ENCODE peak calls at places on chromosomes 12 and 14, in seven cellular contexts. One of them, this sample, is unnamed.

GRCh38 chr14:89296281-89296745 is 120.7 kb downstream of the FOXN3 start:
- DNase-seq in mesendoderm: peak
- DNase-seq in neuronal stem cell: no peak
- DNase-seq in H9: peak
- DNase-seq in OCI-LY7: no peak
- DNase-seq in astrocyte: no peak
- DNase-seq in neural progenitor cell: no peak
- DNase-seq in this sample: no peak

GRCh38 chr12:89951050-89951693 is 242.5 kb upstream of the ATP2B1 start:
- DNase-seq in mesendoderm: peak
- DNase-seq in neuronal stem cell: no peak
- DNase-seq in H9: no peak
- DNase-seq in OCI-LY7: no peak
- DNase-seq in astrocyte: peak
- DNase-seq in neural progenitor cell: no peak
- DNase-seq in this sample: no peak

GRCh38 chr12:22121224-22121623 is 75.2 kb downstream of the CMAS start:
- DNase-seq in mesendoderm: peak
- DNase-seq in neuronal stem cell: no peak
- DNase-seq in H9: peak
- DNase-seq in OCI-LY7: peak
- DNase-seq in astrocyte: no peak
- DNase-seq in neural progenitor cell: peak
- DNase-seq in this sample: peak

GRCh38 chr14:57136669-57137068 is 132.0 kb downstream of the EXOC5 start:
- DNase-seq in mesendoderm: no peak
- DNase-seq in neuronal stem cell: no peak
- DNase-seq in H9: no peak
- DNase-seq in OCI-LY7: no peak
- DNase-seq in astrocyte: no peak
- DNase-seq in neural progenitor cell: no peak
- DNase-seq in this sample: no peak

GRCh38 chr12:56413392-56413791 is 35.8 kb downstream of the TIMELESS start:
- DNase-seq in mesendoderm: no peak
- DNase-seq in neuronal stem cell: no peak
- DNase-seq in H9: peak
- DNase-seq in OCI-LY7: no peak
- DNase-seq in astrocyte: no peak
- DNase-seq in neural progenitor cell: no peak
- DNase-seq in this sample: no peak

GRCh38 chr12:71160585-71160984 is 2.8 kb upstream of the TSPAN8 start:
- DNase-seq in mesendoderm: no peak
- DNase-seq in neuronal stem cell: no peak
- DNase-seq in H9: no peak
- DNase-seq in OCI-LY7: no peak
- DNase-seq in astrocyte: peak
- DNase-seq in neural progenitor cell: no peak
- DNase-seq in this sample: no peak

GRCh38 chr12:78120866-78121590 is 290.3 kb downstream of the NAV3 start:
- DNase-seq in mesendoderm: no peak
- DNase-seq in neuronal stem cell: no peak
- DNase-seq in H9: no peak
- DNase-seq in OCI-LY7: peak
- DNase-seq in astrocyte: no peak
- DNase-seq in neural progenitor cell: no peak
- DNase-seq in this sample: peak

GRCh38 chr14:74161526-74162158 is 76.9 kb downstream of the LIN52 start:
- DNase-seq in mesendoderm: peak
- DNase-seq in neuronal stem cell: no peak
- DNase-seq in H9: peak
- DNase-seq in OCI-LY7: no peak
- DNase-seq in astrocyte: no peak
- DNase-seq in neural progenitor cell: peak
- DNase-seq in this sample: no peak

GRCh38 chr14:40652089-40652691 is 954.5 kb upstream of the LRFN5 start:
- DNase-seq in mesendoderm: no peak
- DNase-seq in neuronal stem cell: no peak
- DNase-seq in H9: no peak
- DNase-seq in OCI-LY7: no peak
- DNase-seq in astrocyte: no peak
- DNase-seq in neural progenitor cell: no peak
- DNase-seq in this sample: no peak

GRCh38 chr12:48972213-48973021 is 882 bp upstream of the WNT10B start:
- DNase-seq in mesendoderm: no peak
- DNase-seq in neuronal stem cell: no peak
- DNase-seq in H9: peak
- DNase-seq in OCI-LY7: no peak
- DNase-seq in astrocyte: peak
- DNase-seq in neural progenitor cell: no peak
- DNase-seq in this sample: no peak

GRCh38 chr14:73924337-73924736 is 25.6 kb downstream of the FAM161B start:
- DNase-seq in mesendoderm: no peak
- DNase-seq in neuronal stem cell: no peak
- DNase-seq in H9: no peak
- DNase-seq in OCI-LY7: no peak
- DNase-seq in astrocyte: no peak
- DNase-seq in neural progenitor cell: no peak
- DNase-seq in this sample: no peak

GRCh38 chr14:59189281-59189821 is 884 bp downstream of the DAAM1 start:
- DNase-seq in mesendoderm: peak
- DNase-seq in neuronal stem cell: peak
- DNase-seq in H9: peak
- DNase-seq in OCI-LY7: peak
- DNase-seq in astrocyte: peak
- DNase-seq in neural progenitor cell: peak
- DNase-seq in this sample: peak

GRCh38 chr12:94941440-94941862 is 62.0 kb downstream of the NDUFA12 start:
- DNase-seq in mesendoderm: no peak
- DNase-seq in neuronal stem cell: no peak
- DNase-seq in H9: no peak
- DNase-seq in OCI-LY7: no peak
- DNase-seq in astrocyte: peak
- DNase-seq in neural progenitor cell: peak
- DNase-seq in this sample: peak

GRCh38 chr12:92551853-92552397 is 150.9 kb upstream of the PLEKHG7 start:
- DNase-seq in mesendoderm: peak
- DNase-seq in neuronal stem cell: no peak
- DNase-seq in H9: no peak
- DNase-seq in OCI-LY7: no peak
- DNase-seq in astrocyte: peak
- DNase-seq in neural progenitor cell: no peak
- DNase-seq in this sample: no peak

GRCh38 chr12:79673334-79673733 is 17.4 kb downstream of the PAWR start:
- DNase-seq in mesendoderm: peak
- DNase-seq in neuronal stem cell: no peak
- DNase-seq in H9: peak
- DNase-seq in OCI-LY7: no peak
- DNase-seq in astrocyte: no peak
- DNase-seq in neural progenitor cell: peak
- DNase-seq in this sample: peak

GRCh38 chr12:51635371-51635770 is 44.3 kb downstream of the SCN8A start:
- DNase-seq in mesendoderm: no peak
- DNase-seq in neuronal stem cell: no peak
- DNase-seq in H9: no peak
- DNase-seq in OCI-LY7: no peak
- DNase-seq in astrocyte: peak
- DNase-seq in neural progenitor cell: no peak
- DNase-seq in this sample: no peak

GRCh38 chr14:37969511-37969979 is 238.2 kb upstream of the SSTR1 start:
- DNase-seq in mesendoderm: no peak
- DNase-seq in neuronal stem cell: no peak
- DNase-seq in H9: no peak
- DNase-seq in OCI-LY7: peak
- DNase-seq in astrocyte: no peak
- DNase-seq in neural progenitor cell: no peak
- DNase-seq in this sample: no peak

GRCh38 chr12:56589783-56590182 is 40.3 kb downstream of the BAZ2A start:
- DNase-seq in mesendoderm: no peak
- DNase-seq in neuronal stem cell: no peak
- DNase-seq in H9: no peak
- DNase-seq in OCI-LY7: no peak
- DNase-seq in astrocyte: no peak
- DNase-seq in neural progenitor cell: no peak
- DNase-seq in this sample: no peak

GRCh38 chr12:10497602-10498001 is 8.1 kb upstream of the EIF2S3B start:
- DNase-seq in mesendoderm: no peak
- DNase-seq in neuronal stem cell: no peak
- DNase-seq in H9: no peak
- DNase-seq in OCI-LY7: no peak
- DNase-seq in astrocyte: no peak
- DNase-seq in neural progenitor cell: no peak
- DNase-seq in this sample: no peak

GRCh38 chr12:123713398-123714301 is 1.5 kb downstream of the ATP6V0A2 start:
- DNase-seq in mesendoderm: peak
- DNase-seq in neuronal stem cell: no peak
- DNase-seq in H9: no peak
- DNase-seq in OCI-LY7: peak
- DNase-seq in astrocyte: peak
- DNase-seq in neural progenitor cell: no peak
- DNase-seq in this sample: peak

GRCh38 chr14:71355324-71356201 is 448.3 kb downstream of the PCNX1 start:
- DNase-seq in mesendoderm: no peak
- DNase-seq in neuronal stem cell: no peak
- DNase-seq in H9: no peak
- DNase-seq in OCI-LY7: no peak
- DNase-seq in astrocyte: peak
- DNase-seq in neural progenitor cell: no peak
- DNase-seq in this sample: no peak

GRCh38 chr14:52455291-52456088 is 96.8 kb downstream of the TXNDC16 start:
- DNase-seq in mesendoderm: no peak
- DNase-seq in neuronal stem cell: no peak
- DNase-seq in H9: no peak
- DNase-seq in OCI-LY7: no peak
- DNase-seq in astrocyte: peak
- DNase-seq in neural progenitor cell: no peak
- DNase-seq in this sample: no peak

GRCh38 chr14:68464716-68465115 is 328.2 kb downstream of the ZFP36L1 start:
- DNase-seq in mesendoderm: no peak
- DNase-seq in neuronal stem cell: no peak
- DNase-seq in H9: no peak
- DNase-seq in OCI-LY7: no peak
- DNase-seq in astrocyte: peak
- DNase-seq in neural progenitor cell: no peak
- DNase-seq in this sample: no peak

DNA sequence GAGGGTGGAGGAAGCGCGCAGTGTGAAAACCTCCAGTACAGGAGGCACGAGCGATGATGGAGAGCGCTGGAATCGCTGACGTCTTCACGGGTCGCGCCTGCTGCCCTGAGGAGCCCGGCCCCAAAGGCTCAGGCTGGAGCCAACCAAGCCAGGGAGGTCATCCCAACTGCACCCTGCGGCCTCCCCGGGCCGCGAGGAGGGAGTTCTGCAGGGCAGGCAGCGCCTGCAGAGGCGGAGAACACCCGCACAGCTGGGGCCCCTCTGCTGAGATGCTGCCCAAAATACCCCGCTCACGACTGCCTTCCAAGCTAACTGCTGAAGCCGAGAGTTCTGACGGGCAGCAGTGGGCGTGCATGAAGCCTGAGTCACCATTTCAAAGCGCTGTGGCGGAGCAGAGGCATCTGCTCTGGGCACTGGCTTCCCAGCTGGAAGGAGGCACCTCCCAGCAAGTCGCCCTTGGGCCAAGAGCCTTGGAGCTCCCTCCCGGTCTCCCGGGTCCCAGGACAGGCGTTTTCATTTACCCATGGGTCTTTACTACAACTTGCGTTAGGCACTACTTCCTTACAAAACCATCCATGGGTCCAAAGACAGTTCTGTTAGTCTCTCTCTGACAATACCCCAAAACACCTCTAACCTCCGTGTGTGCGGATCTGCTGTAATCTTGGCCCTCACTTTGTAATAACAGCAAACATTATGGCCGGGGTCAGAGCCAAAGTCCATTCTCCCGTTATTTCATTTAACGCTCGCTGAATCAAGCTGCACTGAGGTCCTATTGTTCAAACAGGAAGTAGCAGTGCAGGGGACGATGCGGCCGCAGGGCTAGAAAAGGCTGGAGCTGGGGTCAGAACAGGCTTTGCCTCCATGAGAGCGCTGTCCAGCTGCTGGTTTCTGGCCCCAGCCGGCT is 60.1 kb upstream of the RIMBP2 start:
- DNase-seq in mesendoderm: peak
- DNase-seq in neuronal stem cell: no peak
- DNase-seq in H9: peak
- DNase-seq in OCI-LY7: no peak
- DNase-seq in astrocyte: peak
- DNase-seq in neural progenitor cell: peak
- DNase-seq in this sample: peak
- H3K27ac ChIP-seq in mesendoderm: no peak
- H3K27ac ChIP-seq in neuronal stem cell: no peak
- H3K27ac ChIP-seq in H9: no peak
- H3K27ac ChIP-seq in OCI-LY7: no peak
- H3K27ac ChIP-seq in astrocyte: peak
- H3K27ac ChIP-seq in neural progenitor cell: no peak
- H3K27ac ChIP-seq in this sample: no peak

DNA sequence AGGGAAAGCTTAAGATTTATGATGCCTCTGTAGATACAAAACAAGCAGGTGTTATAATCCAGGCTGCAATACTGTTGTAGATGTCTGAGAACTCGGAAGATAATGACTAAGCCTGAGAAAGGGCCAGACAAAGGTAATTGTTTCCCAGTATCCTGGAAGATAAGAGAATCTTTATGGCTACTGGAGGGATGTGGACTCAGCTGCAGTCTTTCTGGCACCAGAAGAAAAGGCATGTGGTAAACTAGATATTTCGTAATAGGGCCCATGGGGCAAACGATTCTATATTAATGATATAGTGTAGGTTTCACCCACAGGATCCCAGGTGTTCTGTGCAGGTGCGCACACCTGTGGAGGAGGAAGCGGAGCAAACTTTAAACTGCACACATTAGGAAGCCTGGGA is 9.2 kb upstream of the APOLD1 start:
- DNase-seq in mesendoderm: peak
- DNase-seq in neuronal stem cell: no peak
- DNase-seq in H9: no peak
- DNase-seq in OCI-LY7: peak
- DNase-seq in astrocyte: peak
- DNase-seq in neural progenitor cell: no peak
- DNase-seq in this sample: no peak
- H3K4me2 ChIP-seq in mesendoderm: no peak
- H3K4me2 ChIP-seq in neuronal stem cell: no peak
- H3K4me2 ChIP-seq in H9: no peak
- H3K4me2 ChIP-seq in OCI-LY7: peak
- H3K4me2 ChIP-seq in astrocyte: no peak
- H3K4me2 ChIP-seq in neural progenitor cell: no peak
- H3K4me2 ChIP-seq in this sample: no peak

DNA sequence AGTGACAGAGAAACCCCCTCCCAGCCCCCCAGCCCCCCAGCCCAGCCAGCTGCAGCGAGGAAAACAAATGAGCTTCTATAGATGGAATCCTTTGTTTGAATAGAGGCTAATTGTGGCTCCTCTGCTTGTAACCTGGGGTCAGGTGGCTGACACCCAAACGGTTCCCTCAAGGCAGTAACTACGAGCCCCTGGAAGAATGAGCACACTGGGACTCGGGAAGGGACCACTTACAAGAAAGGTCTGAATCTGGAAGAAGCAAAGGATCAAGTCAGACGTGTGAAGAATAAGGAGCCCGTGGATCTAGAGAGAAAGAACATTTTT is 108.7 kb upstream of the FUT8 start:
- DNase-seq in mesendoderm: no peak
- DNase-seq in neuronal stem cell: no peak
- DNase-seq in H9: no peak
- DNase-seq in OCI-LY7: peak
- DNase-seq in astrocyte: peak
- DNase-seq in neural progenitor cell: peak
- DNase-seq in this sample: peak
- H3K27ac ChIP-seq in mesendoderm: no peak
- H3K27ac ChIP-seq in neuronal stem cell: no peak
- H3K27ac ChIP-seq in H9: no peak
- H3K27ac ChIP-seq in OCI-LY7: peak
- H3K27ac ChIP-seq in astrocyte: no peak
- H3K27ac ChIP-seq in neural progenitor cell: peak
- H3K27ac ChIP-seq in this sample: no peak

GRCh38 chr12:88419794-88420193 is 160.5 kb downstream of the KITLG start:
- DNase-seq in mesendoderm: no peak
- DNase-seq in neuronal stem cell: no peak
- DNase-seq in H9: no peak
- DNase-seq in OCI-LY7: no peak
- DNase-seq in astrocyte: peak
- DNase-seq in neural progenitor cell: no peak
- DNase-seq in this sample: no peak
- H3K4me2 ChIP-seq in mesendoderm: no peak
- H3K4me2 ChIP-seq in neuronal stem cell: no peak
- H3K4me2 ChIP-seq in H9: no peak
- H3K4me2 ChIP-seq in OCI-LY7: no peak
- H3K4me2 ChIP-seq in astrocyte: peak
- H3K4me2 ChIP-seq in neural progenitor cell: no peak
- H3K4me2 ChIP-seq in this sample: no peak